ENCODE peak calls at places on chromosomes 1 and 21, in seven cellular contexts. Q is mesendoderm, U is neuronal stem cell, A is mesenchymal stem cell, K is H9, Y is IMR-90, D is H1. Z is an unnamed sample.

GRCh38 chr1:163069142-163069541 is at the start of gene RGS4:
- DNase-seq in K (peak; percentile 93), Y (peak; percentile 98), Q (peak; percentile 96), D (peak; percentile 81), U (peak; percentile 81), A (peak; percentile 94), Z (peak; percentile 23)

GRCh38 chr1:175978476-175978875 is 228.6 kb downstream of the COP1 start:
- DNase-seq in Q (no peak), A (peak; percentile 55), Y (peak; percentile 34), U (no peak), K (no peak), D (no peak), Z (no peak)

GRCh38 chr1:115266729-115267421 is 71.2 kb downstream of the NGF start:
- DNase-seq in A (no peak), U (no peak), K (no peak), Q (no peak), Y (peak; percentile 60), D (no peak), Z (no peak)

GRCh38 chr1:45806129-45806528 is 2.7 kb downstream of the MAST2 start:
- DNase-seq in U (no peak), Q (no peak), Y (no peak), K (no peak), A (no peak), D (no peak), Z (no peak)

GRCh38 chr1:156963621-156964020 is 43.2 kb downstream of the LRRC71 start:
- DNase-seq in Y (no peak), U (no peak), Q (no peak), D (no peak), K (no peak), A (no peak), Z (no peak)

GRCh38 chr1:20483833-20484525 is 2.0 kb downstream of the CAMK2N1 start:
- DNase-seq in Y (peak; percentile 22), Q (peak; percentile 67), U (peak; percentile 46), K (peak; percentile 61), A (peak; percentile 66), D (no peak), Z (peak; percentile 61)

GRCh38 chr1:206690516-206690915 is 5.8 kb downstream of the MAPKAPK2 start:
- DNase-seq in Q (no peak), U (no peak), A (no peak), Y (no peak), K (no peak), D (no peak), Z (no peak)

GRCh38 chr1:206135248-206135647 is 18.1 kb upstream of the AVPR1B start:
- DNase-seq in U (no peak), Q (no peak), D (no peak), K (no peak), A (no peak), Y (no peak), Z (no peak)

GRCh38 chr1:83698644-83699043 is 300.3 kb downstream of the TTLL7 start:
- DNase-seq in D (no peak), Y (no peak), U (no peak), K (no peak), A (no peak), Q (no peak), Z (no peak)

GRCh38 chr1:48943393-48943792 is 166.7 kb upstream of the BEND5 start:
- DNase-seq in K (no peak), U (no peak), D (no peak), Y (no peak), A (no peak), Q (no peak), Z (no peak)

GRCh38 chr1:169809370-169810095 is 14.8 kb upstream of the METTL18 start:
- DNase-seq in A (peak; percentile 48), U (no peak), D (no peak), K (no peak), Y (peak; percentile 35), Q (peak; percentile 14), Z (peak; percentile 84)

GRCh38 chr1:113192242-113192641 is 119.2 kb downstream of the LRIG2 start:
- DNase-seq in Q (no peak), A (no peak), K (no peak), Y (no peak), D (no peak), U (no peak), Z (no peak)

GRCh38 chr1:205268846-205269680 is 41.3 kb downstream of the TMCC2 start:
- DNase-seq in Y (no peak), U (no peak), K (no peak), Q (no peak), D (no peak), A (no peak), Z (no peak)

GRCh38 chr1:165666152-165666551 is 32.2 kb downstream of the ALDH9A1 start:
- DNase-seq in Y (peak; percentile 68), A (peak; percentile 82), Q (no peak), U (no peak), K (no peak), D (no peak), Z (no peak)

GRCh38 chr1:154998818-154999650 is 3.6 kb upstream of the ZBTB7B start:
- DNase-seq in A (peak; percentile 62), K (peak; percentile 89), Q (peak; percentile 95), U (no peak), D (no peak), Y (peak; percentile 62), Z (peak; percentile 60)

GRCh38 chr1:17207046-17207445 is 2.1 kb downstream of the PADI1 start:
- DNase-seq in Y (no peak), A (peak; percentile 25), D (no peak), U (no peak), K (no peak), Q (no peak), Z (peak; percentile 32)

GRCh38 chr1:246705368-246705767 is 18.8 kb upstream of the SCCPDH start:
- DNase-seq in Q (no peak), Y (peak; percentile 96), A (peak; percentile 91), D (no peak), U (no peak), K (no peak), Z (peak; percentile 88)

GRCh38 chr1:152034324-152034653 is 2.5 kb downstream of the S100A11 start:
- DNase-seq in Q (no peak), K (no peak), U (no peak), Y (no peak), D (no peak), A (no peak), Z (no peak)

GRCh38 chr21:39087238-39087975 is 95.8 kb downstream of the PSMG1 start:
- DNase-seq in D (no peak), Y (no peak), Q (no peak), U (peak; percentile 12), K (no peak), A (no peak), Z (no peak)

GRCh38 chr21:42655797-42656770 is 2.7 kb downstream of the PDE9A start:
- DNase-seq in U (no peak), A (no peak), Y (no peak), K (no peak), Q (peak; percentile 41), D (no peak), Z (no peak)

GRCh38 chr21:42652527-42653491 is 612 bp upstream of the PDE9A start:
- DNase-seq in K (peak; percentile 78), Q (peak; percentile 76), A (peak; percentile 90), D (no peak), Y (peak; percentile 31), U (peak; percentile 69), Z (no peak)

GRCh38 chr21:42654913-42655796 is 1.7 kb downstream of the PDE9A start:
- DNase-seq in K (no peak), Y (no peak), A (peak; percentile 16), Q (no peak), U (no peak), D (no peak), Z (no peak)

GRCh38 chr21:42653492-42654061 is at the start of gene PDE9A:
- DNase-seq in K (peak; percentile 69), D (no peak), A (peak; percentile 37), U (peak; percentile 63), Q (peak; percentile 72), Y (no peak), Z (no peak)

GRCh38 chr21:42654179-42654912 is 925 bp downstream of the PDE9A start:
- DNase-seq in Q (peak; percentile 78), Y (no peak), K (no peak), U (peak; percentile 69), D (no peak), A (peak; percentile 75), Z (no peak)
- H3K4ac ChIP-seq in Q (peak overlapping the region; percentile 77), Y (no peak overlapping the region), K (no peak overlapping the region), U (no peak overlapping the region), D (no peak overlapping the region), A (no peak overlapping the region), Z (peak overlapping the region; percentile 41)

DNA sequence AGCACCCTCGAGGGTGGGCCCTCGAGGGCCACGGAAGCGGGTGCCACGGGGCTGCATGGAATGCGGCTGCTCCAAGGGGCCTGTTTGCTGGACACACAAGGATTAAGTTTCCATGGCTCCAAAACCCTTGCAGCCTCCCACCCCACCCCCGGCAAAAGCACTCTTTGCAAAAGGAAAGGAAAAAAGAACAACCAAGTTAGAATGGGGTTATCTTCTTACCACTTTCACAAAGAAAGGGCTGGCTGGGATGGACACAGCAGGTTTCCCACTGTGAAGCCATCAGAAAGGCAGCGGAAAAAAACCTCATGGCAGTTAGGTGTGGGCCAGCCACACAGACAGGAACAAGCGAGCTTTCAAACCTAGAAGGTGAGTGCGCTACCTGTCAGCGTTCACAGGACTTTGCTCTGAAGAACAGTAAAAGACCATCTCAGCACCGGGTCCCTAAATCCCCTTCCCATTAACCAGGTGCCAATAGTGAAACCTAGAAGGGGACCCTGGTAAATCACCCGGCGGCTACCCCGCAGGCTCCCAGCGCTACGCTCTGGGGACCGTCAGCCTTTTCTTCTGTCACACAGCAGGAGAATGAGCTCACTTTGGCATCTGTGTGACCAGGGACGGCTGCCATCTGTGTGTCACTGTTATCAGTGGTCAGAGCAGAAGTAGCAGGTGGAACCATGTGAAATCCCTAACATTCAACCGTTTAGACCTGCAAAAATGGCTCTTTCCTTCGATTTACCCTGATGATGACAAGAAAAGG is 93.0 kb downstream of the SIM2 start:
- DNase-seq in K (no peak), D (no peak), Q (peak; percentile 17), A (no peak), U (peak; percentile 18), Y (no peak), Z (no peak)
- H3K4ac ChIP-seq in K (no peak overlapping the region), D (no peak overlapping the region), Q (no peak overlapping the region), A (no peak overlapping the region), U (no peak overlapping the region), Y (no peak overlapping the region), Z (no peak overlapping the region)

DNA sequence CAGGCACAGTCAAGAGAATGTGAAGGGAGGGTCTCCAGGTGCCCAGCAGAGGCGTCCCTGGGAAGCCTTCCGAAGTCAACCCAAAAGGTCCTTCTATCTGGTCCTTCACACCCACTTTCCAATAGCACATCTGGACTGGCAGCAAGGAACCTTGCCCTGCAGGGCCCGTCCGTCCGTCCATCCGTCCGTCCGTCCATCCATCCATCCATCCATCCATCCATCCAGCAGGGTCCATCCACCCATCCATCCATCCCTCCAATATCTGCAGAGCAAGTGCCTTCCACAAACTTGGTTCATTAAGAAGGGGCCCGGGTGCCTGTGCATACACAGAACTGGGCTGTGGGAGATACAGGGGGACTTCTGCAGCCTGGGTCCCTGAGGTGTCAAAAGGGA is 31.6 kb downstream of the SLC45A1 start:
- DNase-seq in A (no peak), K (no peak), D (no peak), Y (no peak), Q (no peak), U (no peak), Z (no peak)
- H3K4ac ChIP-seq in A (no peak overlapping the region), K (no peak overlapping the region), D (no peak overlapping the region), Y (peak overlapping the region; percentile 38), Q (no peak overlapping the region), U (no peak overlapping the region), Z (no peak overlapping the region)

DNA sequence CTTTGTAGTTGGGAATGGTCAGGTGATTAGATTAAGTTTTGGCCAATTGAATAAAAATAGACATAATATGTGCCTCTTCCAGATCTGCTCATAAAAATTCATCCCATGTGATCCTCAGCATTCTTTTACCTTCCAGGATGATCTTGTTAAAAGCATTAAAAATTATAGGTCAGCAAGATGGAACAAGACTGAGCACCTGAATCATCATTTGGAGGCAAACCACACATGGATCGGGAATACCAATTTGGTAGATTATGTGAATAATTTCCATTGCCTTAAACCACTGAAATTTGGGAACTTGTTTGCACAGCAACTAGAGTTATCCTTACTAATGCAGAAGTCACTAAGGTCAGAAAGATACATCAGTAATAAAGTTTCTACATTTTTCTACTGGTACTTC is 681.4 kb upstream of the ADGRL2 start:
- DNase-seq in Q (no peak), D (no peak), U (no peak), K (no peak), A (no peak), Y (no peak), Z (no peak)
- H3K4ac ChIP-seq in Q (no peak overlapping the region), D (no peak overlapping the region), U (no peak overlapping the region), K (no peak overlapping the region), A (no peak overlapping the region), Y (no peak overlapping the region), Z (no peak overlapping the region)

Z was measured in trophoblast cell.